ENCODE peak calls at places on chromosomes 7 and 10, in seven cellular contexts. G is naive thymus-derived CD4-positive, alpha-beta T cell; L is stimulated activated CD4-positive, alpha-beta T cell treated with anti-CD3 and anti-CD28 coated beads, Interleukin-4, amount 100 ng/mL, for 1 hour; O is ecto neural progenitor cell; N is PC-9; H is heart left ventricle; U is Calu3. K is an unnamed sample.

GRCh38 chr7:28623863-28624262 is 211.5 kb downstream of the CREB5 start:
- DNase-seq in H (no peak), U (no peak), G (no peak), N (no peak), O (no peak), L (no peak), K (no peak)

GRCh38 chr7:89511900-89512299 is 642.4 kb upstream of the STEAP1 start:
- DNase-seq in L (no peak), H (no peak), O (no peak), N (no peak), U (no peak), G (no peak), K (no peak)

GRCh38 chr10:90417056-90417455 is 440.8 kb downstream of the HTR7 start:
- DNase-seq in L (no peak), U (no peak), G (no peak), N (no peak), H (no peak), O (no peak), K (no peak)

GRCh38 chr10:48470115-48470892 is 134.6 kb downstream of the ARHGAP22 start:
- DNase-seq in N (no peak), L (no peak), O (peak), U (no peak), G (no peak), H (no peak), K (peak)

GRCh38 chr10:77104459-77104980 is 533.1 kb downstream of the KCNMA1 start:
- DNase-seq in H (peak), G (no peak), N (no peak), L (no peak), U (no peak), O (no peak), K (no peak)

GRCh38 chr10:63145782-63146181 is 12.7 kb downstream of the NRBF2 start:
- DNase-seq in L (no peak), U (no peak), G (no peak), O (no peak), N (no peak), H (no peak), K (no peak)

GRCh38 chr10:52979295-52980025 is 206.9 kb upstream of the MBL2 start:
- DNase-seq in L (no peak), N (no peak), G (no peak), U (no peak), O (no peak), H (no peak), K (no peak)

GRCh38 chr7:1647961-1648631 is 22.0 kb upstream of the ELFN1 start:
- DNase-seq in N (no peak), U (no peak), L (no peak), G (no peak), H (peak), O (peak), K (no peak)

GRCh38 chr7:80957226-80957625 is 38.4 kb upstream of the SEMA3C start:
- DNase-seq in N (no peak), L (no peak), G (no peak), U (no peak), H (no peak), O (no peak), K (no peak)

GRCh38 chr10:126110434-126110833 is 214.1 kb downstream of the FANK1 start:
- DNase-seq in H (no peak), G (no peak), N (no peak), O (no peak), U (no peak), L (no peak), K (no peak)

GRCh38 chr10:3471927-3472704 is 299.5 kb upstream of the PITRM1 start:
- DNase-seq in U (peak), H (no peak), O (no peak), G (no peak), L (no peak), N (peak), K (no peak)

GRCh38 chr10:112977294-112977951 is 27.4 kb downstream of the TCF7L2 start:
- DNase-seq in L (no peak), U (no peak), G (no peak), H (no peak), O (no peak), N (no peak), K (no peak)

GRCh38 chr10:118569241-118569881 is 26.1 kb downstream of the PRLHR start:
- DNase-seq in U (no peak), L (no peak), H (no peak), G (no peak), O (no peak), N (no peak), K (no peak)

GRCh38 chr7:33459340-33459751 is 330.0 kb downstream of the BBS9 start:
- DNase-seq in O (peak), H (no peak), U (peak), L (no peak), G (no peak), N (no peak), K (no peak)

GRCh38 chr10:6292741-6293151 is 90.0 kb downstream of the PFKFB3 start:
- DNase-seq in H (no peak), G (no peak), N (no peak), O (no peak), L (no peak), U (no peak), K (no peak)

GRCh38 chr10:131387018-131387529 is 75.6 kb upstream of the TCERG1L start:
- DNase-seq in U (no peak), H (no peak), O (no peak), N (no peak), L (no peak), G (no peak), K (no peak)

GRCh38 chr10:133280391-133281059 is 3.9 kb upstream of the ADAM8 start:
- DNase-seq in L (no peak), U (no peak), N (no peak), G (no peak), O (no peak), H (no peak), K (no peak)

GRCh38 chr10:23951841-23952240 is 257.1 kb upstream of the KIAA1217 start:
- DNase-seq in O (no peak), G (no peak), U (no peak), N (no peak), L (no peak), H (no peak), K (no peak)

GRCh38 chr7:55158541-55158940 is 139.7 kb downstream of the EGFR start:
- DNase-seq in L (no peak), G (no peak), U (no peak), O (no peak), H (no peak), N (peak), K (no peak)

K was measured in activated B cell treated with CpG ODN at 0.5 μM for 24 hours.